ENCODE peak calls at places on chromosomes 1 and 21, in four cellular contexts. E, A, L and X are unnamed samples.
A peak's percentile ranks its signal among the peaks of the same experiment; 100 is the strongest.

GRCh38 chr1:212315907-212316306 is 30.7 kb downstream of the PPP2R5A start:
- DNase-seq in E (no peak), A (peak; percentile 21), L (peak; percentile 45), X (peak; percentile 29)

GRCh38 chr1:19606817-19607706 is 37.0 kb upstream of the NBL1 start:
- DNase-seq in E (no peak), A (no peak), L (no peak), X (no peak)

GRCh38 chr1:236765831-236766230 is 29.3 kb upstream of the MTR start:
- DNase-seq in E (no peak), A (no peak), L (no peak), X (no peak)

GRCh38 chr1:152497273-152497672 is 13.3 kb upstream of the LCE5A start:
- DNase-seq in E (no peak), A (no peak), L (peak; percentile 71), X (no peak)

GRCh38 chr1:233790662-233791371 is 113.7 kb upstream of the SLC35F3 start:
- DNase-seq in E (peak; percentile 45), A (peak; percentile 43), L (peak; percentile 75), X (peak; percentile 54)

GRCh38 chr1:88935522-88936222 is 44.3 kb upstream of the GTF2B start:
- DNase-seq in E (no peak), A (peak; percentile 16), L (peak; percentile 28), X (no peak)

GRCh38 chr1:183456826-183457225 is 15.5 kb upstream of the SMG7 start:
- DNase-seq in E (no peak), A (no peak), L (no peak), X (no peak)

GRCh38 chr1:55898191-55898590 is 681.2 kb downstream of the PLPP3 start:
- DNase-seq in E (no peak), A (no peak), L (peak; percentile 38), X (no peak)

GRCh38 chr1:53578358-53578757 is 119.2 kb downstream of the DMRTB1 start:
- DNase-seq in E (no peak), A (no peak), L (no peak), X (no peak)

GRCh38 chr1:66182551-66183178 is 351.3 kb upstream of the SGIP1 start:
- DNase-seq in E (no peak), A (no peak), L (peak; percentile 94), X (no peak)

GRCh38 chr21:37006521-37007291 is at the start of gene RIPPLY3:
- DNase-seq in E (no peak), A (no peak), L (peak; percentile 29), X (no peak)

GRCh38 chr1:156140879-156141707 is 12.3 kb upstream of the SEMA4A start:
- DNase-seq in E (no peak), A (no peak), L (no peak), X (no peak)

GRCh38 chr1:171984850-171985485 is 143.7 kb downstream of the DNM3 start:
- DNase-seq in E (no peak), A (peak; percentile 29), L (peak; percentile 32), X (no peak)

GRCh38 chr1:147504801-147505303 is 36.4 kb upstream of the BCL9 start:
- DNase-seq in E (no peak), A (no peak), L (no peak), X (no peak)

GRCh38 chr1:6703016-6703415 is 1.4 kb upstream of the DNAJC11 start:
- DNase-seq in E (no peak), A (no peak), L (no peak), X (no peak)

GRCh38 chr1:152185544-152186391 is 26.7 kb upstream of the RPTN start:
- DNase-seq in E (peak; percentile 50), A (peak; percentile 63), L (peak; percentile 82), X (peak; percentile 38)

GRCh38 chr1:61157420-61157987 is 75.1 kb downstream of the NFIA start:
- DNase-seq in E (no peak), A (no peak), L (no peak), X (no peak)

GRCh38 chr21:38330671-38331070 is 73.9 kb downstream of the KCNJ15 start:
- DNase-seq in E (no peak), A (no peak), L (no peak), X (no peak)

GRCh38 chr1:116945996-116946395 is 36.3 kb downstream of the PTGFRN start:
- DNase-seq in E (no peak), A (no peak), L (no peak), X (no peak)

GRCh38 chr21:42833859-42834729 is 45.2 kb downstream of the WDR4 start:
- DNase-seq in E (peak; percentile 38), A (no peak), L (no peak), X (no peak)

GRCh38 chr1:59776960-59777852 is 37.5 kb upstream of the HOOK1 start:
- DNase-seq in E (no peak), A (no peak), L (no peak), X (no peak)

GRCh38 chr1:31414692-31415370 is 1.8 kb downstream of the SERINC2 start:
- DNase-seq in E (no peak), A (no peak), L (no peak), X (peak; percentile 71)

GRCh38 chr1:97204468-97204867 is 482.9 kb downstream of the PTBP2 start:
- DNase-seq in E (no peak), A (no peak), L (no peak), X (no peak)

GRCh38 chr1:220879090-220879508 is at the start of gene HLX:
- DNase-seq in E (peak; percentile 97), A (peak; percentile 56), L (peak; percentile 80), X (peak; percentile 78)

GRCh38 chr1:114152211-114153050 is 1.2 kb downstream of the SYT6 start:
- DNase-seq in E (no peak), A (no peak), L (peak; percentile 1), X (peak; percentile 67)

GRCh38 chr1:196732526-196732925 is 42.1 kb upstream of the CFHR3 start:
- DNase-seq in E (no peak), A (no peak), L (no peak), X (no peak)

GRCh38 chr1:69513621-69514020 is 54.1 kb upstream of the LRRC7 start:
- DNase-seq in E (no peak), A (no peak), L (no peak), X (no peak)

GRCh38 chr1:224623743-224624333 is 7.7 kb downstream of the CNIH3 start:
- DNase-seq in E (no peak), A (no peak), L (no peak), X (peak; percentile 15)

GRCh38 chr1:63691672-63692425 is 82.0 kb upstream of the ROR1 start:
- DNase-seq in E (peak; percentile 50), A (peak; percentile 78), L (peak; percentile 91), X (peak; percentile 76)

GRCh38 chr1:45666836-45667235 is 19.5 kb downstream of the GPBP1L1 start:
- DNase-seq in E (no peak), A (no peak), L (no peak), X (no peak)
- H3K27ac ChIP-seq in E (no peak overlapping the region), A (no peak overlapping the region), L (no peak overlapping the region), X (no peak overlapping the region)

GRCh38 chr1:25742316-25742715 is 57.7 kb upstream of the SELENON start:
- DNase-seq in E (no peak), A (no peak), L (no peak), X (no peak)

GRCh38 chr1:25744636-25745425 is 55.2 kb upstream of the SELENON start:
- DNase-seq in E (no peak), A (no peak), L (no peak), X (no peak)

GRCh38 chr1:25743164-25744139 is 56.5 kb upstream of the SELENON start:
- DNase-seq in E (peak; percentile 90), A (no peak), L (no peak), X (peak; percentile 87)

GRCh38 chr1:25746299-25747045 is 53.5 kb upstream of the SELENON start:
- DNase-seq in E (no peak), A (no peak), L (no peak), X (no peak)

DNA sequence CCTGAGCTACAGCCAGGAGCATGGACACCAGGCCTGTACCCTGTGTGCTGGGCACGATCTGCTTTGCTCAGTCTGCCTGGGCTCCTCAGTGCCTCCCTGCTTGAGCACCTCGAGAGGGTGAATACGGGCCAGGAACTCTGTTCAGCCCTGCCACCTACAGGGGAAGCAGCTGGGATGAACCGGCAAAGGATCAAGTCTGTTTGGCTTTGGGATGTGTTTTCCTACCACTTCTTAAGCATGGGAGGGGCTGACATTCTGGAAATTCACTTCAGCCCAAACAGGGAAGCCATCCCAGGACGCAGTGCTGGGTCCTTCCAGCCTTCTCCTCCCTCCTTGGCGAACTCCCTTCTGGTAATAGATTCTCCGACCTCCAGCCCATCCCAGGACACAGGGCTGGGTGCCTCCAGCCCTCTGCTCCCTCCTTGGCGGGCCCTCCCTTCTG is 55.8 kb upstream of the SELENON start:
- DNase-seq in E (no peak), A (peak; percentile 3), L (peak; percentile 39), X (peak; percentile 68)
- H3K4me1 ChIP-seq in E (peaks cover 18% of the 10 kb centered on the region), A (no peaks in the 10 kb centered on the region), L (no peaks in the 10 kb centered on the region), X (peaks cover 18% of the 10 kb centered on the region)

GRCh38 chr1:1000357-1001056 is 610 bp upstream of the HES4 start:
- DNase-seq in E (peak; percentile 70), A (peak; percentile 87), L (peak; percentile 95), X (peak; percentile 86)
- TF ChIP-seq POLR2A in E (peak; percentile 10), A (no peak), L (peak; percentile 32), X (peak; percentile 76)

GRCh38 chr1:226135059-226135651 is 51.4 kb downstream of the ACBD3 start:
- DNase-seq in E (peak; percentile 77), A (no peak), L (no peak), X (peak; percentile 88)

GRCh38 chr1:226134170-226135058 is 52.1 kb downstream of the ACBD3 start:
- DNase-seq in E (no peak), A (no peak), L (no peak), X (no peak)

GRCh38 chr1:226133504-226134123 is 52.9 kb downstream of the ACBD3 start:
- DNase-seq in E (no peak), A (no peak), L (no peak), X (no peak)

GRCh38 chr1:226131639-226132038 is 54.9 kb downstream of the ACBD3 start:
- DNase-seq in E (no peak), A (no peak), L (no peak), X (no peak)

DNA sequence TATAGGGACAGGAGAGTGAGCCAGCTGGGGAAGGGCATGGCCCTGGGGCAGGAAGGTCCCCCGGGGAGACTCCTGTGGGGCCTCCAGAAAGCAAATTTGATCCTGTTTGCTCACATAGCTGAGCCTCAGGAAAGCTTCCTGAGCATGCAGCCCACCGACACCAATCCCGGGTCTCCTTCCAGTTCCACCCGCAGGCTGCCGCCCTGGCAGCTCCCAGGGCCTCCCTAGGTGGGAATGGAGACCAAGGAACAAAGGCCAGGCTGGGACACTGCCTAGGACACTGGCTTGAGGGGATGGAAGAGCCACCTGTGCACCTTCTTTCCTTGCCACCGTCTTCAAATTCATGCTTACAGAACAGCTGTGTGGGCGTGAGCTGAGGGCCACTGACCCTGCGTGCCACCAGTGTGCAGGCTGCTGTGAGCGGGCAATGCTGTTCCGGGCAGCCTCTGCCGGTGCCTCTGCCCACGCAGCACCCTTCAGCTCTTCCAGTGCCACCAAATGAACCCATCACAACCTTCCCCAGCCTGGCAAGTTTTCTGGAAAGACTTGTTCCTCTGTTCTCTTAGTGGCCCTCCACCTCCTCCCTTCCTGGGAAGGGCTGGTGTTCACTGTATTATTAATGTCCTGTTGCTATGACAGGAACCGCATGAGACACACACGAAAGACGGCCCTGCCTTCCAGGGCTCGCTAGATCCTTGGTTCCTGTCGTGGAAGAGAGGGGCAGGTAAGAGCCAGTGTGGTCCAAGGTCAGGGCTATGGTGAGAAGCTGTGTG is 53.6 kb downstream of the ACBD3 start:
- DNase-seq in E (no peak), A (no peak), L (no peak), X (peak; percentile 38)
- H3K27ac ChIP-seq in E (no peak overlapping the region), A (no peak overlapping the region), L (peak overlapping the region; percentile 43), X (peak overlapping the region; percentile 1)

GRCh38 chr1:93593868-93594602 is 87.6 kb downstream of the BCAR3 start:
- DNase-seq in E (no peak), A (no peak), L (no peak), X (no peak)
- H3K4me1 ChIP-seq in E (peaks cover 46% of the 10 kb centered on the region), A (peaks cover 33% of the 10 kb centered on the region), L (peaks cover 87% of the 10 kb centered on the region), X (peaks cover 43% of the 10 kb centered on the region)